ENCODE peak calls at places on chromosomes 12 and 14, in five cellular contexts. W, X, J, U and Y are unnamed samples.

GRCh38 chr12:105921055-105921454 is 217.7 kb downstream of the NUAK1 start:
- DNase-seq in J (no peak), W (no peak), U (no peak), X (no peak), Y (no peak)

GRCh38 chr14:70257526-70257925 is 68.8 kb upstream of the SLC8A3 start:
- DNase-seq in J (no peak), U (peak; percentile 30), W (no peak), X (no peak), Y (no peak)

GRCh38 chr12:22332191-22332590 is 2.3 kb downstream of the ST8SIA1 start:
- DNase-seq in W (no peak), U (no peak), X (no peak), J (no peak), Y (no peak)

GRCh38 chr14:74618078-74618952 is 6.3 kb upstream of the LTBP2 start:
- DNase-seq in J (no peak), W (no peak), X (no peak), U (no peak), Y (no peak)

GRCh38 chr14:74804219-74804825 is 41.2 kb downstream of the YLPM1 start:
- DNase-seq in X (peak; percentile 67), U (no peak), J (no peak), W (no peak), Y (no peak)

GRCh38 chr14:39175445-39176262 is 600 bp downstream of the PNN start:
- DNase-seq in U (peak; percentile 47), W (no peak), X (peak; percentile 21), J (no peak), Y (peak; percentile 52)

GRCh38 chr12:76713130-76713529 is 50.8 kb upstream of the ZDHHC17 start:
- DNase-seq in U (no peak), X (no peak), W (no peak), J (no peak), Y (no peak)

GRCh38 chr12:116408489-116409217 is 131.2 kb upstream of the MED13L start:
- DNase-seq in U (no peak), J (no peak), X (peak; percentile 27), W (no peak), Y (no peak)

GRCh38 chr14:77603031-77603430 is 13.4 kb downstream of the SPTLC2 start:
- DNase-seq in W (no peak), X (no peak), J (no peak), U (no peak), Y (no peak)

GRCh38 chr12:41521872-41522379 is 333.8 kb downstream of the PDZRN4 start:
- DNase-seq in U (no peak), W (no peak), J (no peak), X (peak; percentile 55), Y (no peak)

GRCh38 chr12:117316336-117316735 is 45.1 kb downstream of the NOS1 start:
- DNase-seq in U (no peak), W (no peak), X (no peak), J (no peak), Y (no peak)

GRCh38 chr14:52119030-52119429 is 50.2 kb upstream of the NID2 start:
- DNase-seq in J (no peak), W (no peak), U (no peak), X (no peak), Y (no peak)

GRCh38 chr12:101078144-101078543 is 131.9 kb downstream of the SLC5A8 start:
- DNase-seq in W (no peak), J (no peak), X (no peak), U (no peak), Y (no peak)

GRCh38 chr14:64755661-64756265 is 51.5 kb downstream of the PLEKHG3 start:
- DNase-seq in J (peak; percentile 44), U (no peak), X (peak; percentile 50), W (no peak), Y (no peak)

GRCh38 chr12:57616383-57617101 is 5.3 kb downstream of the ARHGEF25 start:
- DNase-seq in W (no peak), U (no peak), J (no peak), X (peak; percentile 45), Y (peak; percentile 82)

GRCh38 chr12:47903151-47903611 is 1.6 kb downstream of the VDR start:
- DNase-seq in W (no peak), U (no peak), X (peak; percentile 75), J (no peak), Y (peak; percentile 23)

GRCh38 chr14:99637624-99638023 is 7.3 kb upstream of the HHIPL1 start:
- DNase-seq in X (no peak), W (no peak), J (no peak), U (no peak), Y (no peak)

GRCh38 chr12:94951071-94951639 is 52.3 kb downstream of the NDUFA12 start:
- DNase-seq in J (no peak), X (no peak), W (no peak), U (no peak), Y (no peak)

GRCh38 chr12:89648211-89648930 is 60.3 kb downstream of the ATP2B1 start:
- DNase-seq in W (no peak), X (no peak), U (no peak), J (no peak), Y (no peak)

GRCh38 chr12:12206776-12207388 is 60.0 kb downstream of the LRP6 start:
- DNase-seq in X (no peak), J (no peak), W (no peak), U (no peak), Y (no peak)

GRCh38 chr12:80241576-80242273 is 142.4 kb downstream of the OTOGL start:
- DNase-seq in W (no peak), X (no peak), J (no peak), U (no peak), Y (no peak)

GRCh38 chr14:32847867-32848266 is 90.8 kb upstream of the NPAS3 start:
- DNase-seq in J (no peak), W (no peak), X (no peak), U (no peak), Y (no peak)

GRCh38 chr12:20483776-20484175 is 115.4 kb downstream of the PDE3A start:
- DNase-seq in J (no peak), W (no peak), X (peak; percentile 26), U (no peak), Y (no peak)

GRCh38 chr12:4273651-4274395 is at the start of gene CCND2:
- DNase-seq in J (no peak), W (peak; percentile 93), X (peak; percentile 52), U (peak; percentile 57), Y (no peak)

GRCh38 chr14:58701156-58701555 is 63.4 kb downstream of the DACT1 start:
- DNase-seq in W (no peak), U (no peak), X (no peak), J (no peak), Y (no peak)

GRCh38 chr14:80638620-80639215 is 302.8 kb downstream of the CEP128 start:
- DNase-seq in J (no peak), X (peak; percentile 5), W (no peak), U (no peak), Y (peak; percentile 55)

GRCh38 chr12:4214912-4215861 is 58.4 kb upstream of the CCND2 start:
- DNase-seq in J (no peak), W (peak; percentile 72), X (no peak), U (no peak), Y (no peak)

GRCh38 chr12:4281173-4281654 is 7.7 kb downstream of the CCND2 start:
- DNase-seq in U (no peak), X (no peak), W (no peak), J (no peak), Y (no peak)

GRCh38 chr12:9118161-9118560 is 2.4 kb upstream of the A2M start:
- DNase-seq in X (no peak), U (no peak), W (no peak), J (no peak), Y (no peak)

GRCh38 chr14:79659995-79660975 is 551.0 kb downstream of the DIO2 start:
- DNase-seq in X (no peak), U (peak; percentile 30), J (no peak), W (no peak), Y (no peak)

GRCh38 chr12:79547735-79548347 is 142.9 kb downstream of the PAWR start:
- DNase-seq in X (peak; percentile 64), W (no peak), J (no peak), U (peak; percentile 37), Y (peak; percentile 90)

GRCh38 chr14:58540693-58541092 is 97.1 kb upstream of the DACT1 start:
- DNase-seq in J (no peak), U (no peak), X (no peak), W (no peak), Y (no peak)

GRCh38 chr14:63752449-63753169 is 24.7 kb upstream of the SGPP1 start:
- DNase-seq in U (no peak), J (no peak), X (no peak), W (no peak), Y (no peak)

GRCh38 chr14:99347561-99347960 is 75.6 kb upstream of the BCL11B start:
- DNase-seq in J (no peak), U (no peak), X (no peak), W (no peak), Y (no peak)